ENCODE peak calls at places on chromosomes 13 and 19, in ten cellular contexts. J, D, Y, R, L, O, S, H, N and B are unnamed samples.

GRCh38 chr13:30446122-30446500 is 19.6 kb downstream of the HMGB1 start:
- DNase-seq in S (no peak), Y (no peak), R (no peak), O (no peak), J (no peak), L (no peak), D (no peak), N (no peak), H (no peak), B (no peak)

GRCh38 chr19:5514001-5514400 is 53.8 kb downstream of the TINCR start:
- DNase-seq in S (no peak), N (no peak), H (no peak), Y (no peak), L (no peak), D (no peak), R (no peak), O (no peak), J (no peak), B (no peak)

GRCh38 chr13:53004605-53005004 is 24.0 kb upstream of the OLFM4 start:
- DNase-seq in S (no peak), J (no peak), O (no peak), D (no peak), R (no peak), N (no peak), H (peak), L (no peak), Y (no peak), B (no peak)

GRCh38 chr19:13839938-13840750 is 36.8 kb upstream of the NANOS3 start:
- DNase-seq in N (no peak), R (no peak), J (no peak), S (no peak), O (no peak), L (no peak), D (no peak), Y (no peak), H (no peak), B (peak)

GRCh38 chr19:18290250-18291018 is 9.0 kb upstream of the JUND start:
- DNase-seq in L (no peak), N (no peak), J (peak), H (no peak), Y (peak), S (peak), R (no peak), O (peak), D (no peak), B (peak)

GRCh38 chr19:7400815-7401214 is 52.1 kb downstream of the ARHGEF18 start:
- DNase-seq in J (no peak), L (no peak), O (no peak), R (no peak), D (no peak), S (no peak), Y (no peak), N (no peak), H (no peak), B (no peak)

GRCh38 chr19:28074773-28075172 is 1138.2 kb downstream of the UQCRFS1 start:
- DNase-seq in R (no peak), Y (no peak), O (no peak), D (no peak), N (no peak), L (no peak), S (no peak), J (peak), H (no peak), B (no peak)

GRCh38 chr19:4229179-4229931 is at the start of gene EBI3:
- DNase-seq in N (no peak), L (no peak), D (peak), Y (peak), S (no peak), J (peak), O (no peak), R (no peak), H (no peak), B (no peak)

GRCh38 chr13:47004022-47004421 is 107.2 kb upstream of the HTR2A start:
- DNase-seq in D (no peak), R (no peak), L (no peak), N (no peak), H (no peak), Y (no peak), O (no peak), J (no peak), S (no peak), B (no peak)

GRCh38 chr13:24097064-24097463 is 63.5 kb upstream of the SPATA13 start:
- DNase-seq in J (peak), N (no peak), R (no peak), O (no peak), Y (peak), H (no peak), D (no peak), S (no peak), L (no peak), B (no peak)

GRCh38 chr19:1997353-1998233 is 17.9 kb downstream of the BTBD2 start:
- DNase-seq in O (no peak), H (no peak), R (no peak), J (no peak), D (no peak), Y (no peak), N (no peak), L (no peak), S (no peak), B (no peak)

GRCh38 chr13:26449063-26449848 is 108.2 kb upstream of the WASF3 start:
- DNase-seq in R (no peak), H (no peak), Y (no peak), L (no peak), O (no peak), N (no peak), S (no peak), J (peak), D (no peak), B (no peak)

GRCh38 chr13:110258876-110259631 is 47.9 kb downstream of the COL4A1 start:
- DNase-seq in O (no peak), N (no peak), S (no peak), Y (no peak), H (no peak), J (no peak), L (no peak), R (no peak), D (no peak), B (no peak)

GRCh38 chr13:113907637-113908617 is 44.1 kb upstream of the GAS6 start:
- DNase-seq in N (peak), L (no peak), J (no peak), Y (no peak), R (peak), S (no peak), O (no peak), H (peak), D (no peak), B (no peak)

GRCh38 chr19:6800991-6801396 is 28.5 kb downstream of the VAV1 start:
- DNase-seq in S (no peak), L (no peak), H (no peak), J (no peak), R (no peak), O (no peak), D (no peak), Y (no peak), N (peak), B (no peak)

GRCh38 chr19:42207767-42208259 is 9.7 kb downstream of the DEDD2 start:
- DNase-seq in S (no peak), N (no peak), O (no peak), Y (no peak), H (no peak), J (no peak), R (peak), L (no peak), D (no peak), B (no peak)

GRCh38 chr13:64924401-64924800 is 2305.7 kb downstream of the PCDH9 start:
- DNase-seq in O (no peak), L (no peak), H (no peak), N (no peak), S (no peak), Y (no peak), J (no peak), D (no peak), R (no peak), B (no peak)

GRCh38 chr13:96089139-96089538 is 768 bp upstream of the HS6ST3 start:
- DNase-seq in D (no peak), J (no peak), S (no peak), L (no peak), N (no peak), R (no peak), H (no peak), O (no peak), Y (no peak), B (no peak)

GRCh38 chr19:15291089-15291488 is 41.2 kb downstream of the BRD4 start:
- DNase-seq in O (no peak), S (no peak), N (no peak), R (no peak), Y (no peak), J (no peak), D (no peak), H (no peak), L (no peak), B (no peak)